ENCODE peak calls at places on chromosomes 13 and 19, in seven cellular contexts. I is activated gamma-delta T cell treated with Interleukin-2 at 50 U/mL for 16 hours, R is SJSA1, U is ascending aorta, F is MG63, Q is NCI-H2171 treated with DMSO at 0.1 percent for 48 hours, O is activated T-helper 1 cell treated with Interleukin-2 at 50 U/mL for 16 hours. X is an unnamed sample.

GRCh38 chr13:18921063-18921462 is 260.6 kb downstream of the TUBA3C start:
- DNase-seq in I (no peak), R (no peak), U (no peak), F (no peak), Q (no peak), O (no peak), X (no peak)

GRCh38 chr13:31697290-31697689 is 42.0 kb upstream of the RXFP2 start:
- DNase-seq in I (no peak), R (no peak), U (no peak), F (no peak), Q (no peak), O (no peak), X (no peak)

GRCh38 chr19:47210689-47211316 is 20.2 kb downstream of the BBC3 start:
- DNase-seq in I (peak; percentile 86), R (peak; percentile 79), U (peak; percentile 93), F (peak; percentile 53), Q (peak; percentile 67), O (peak; percentile 54), X (no peak)

GRCh38 chr19:48833977-48834376 is 2.3 kb downstream of the HSD17B14 start:
- DNase-seq in I (no peak), R (no peak), U (no peak), F (no peak), Q (no peak), O (no peak), X (no peak)

GRCh38 chr19:38878575-38879399 is 712 bp upstream of the RINL start:
- DNase-seq in I (no peak), R (no peak), U (no peak), F (no peak), Q (no peak), O (no peak), X (no peak)

GRCh38 chr13:65932587-65933239 is 1297.4 kb downstream of the PCDH9 start:
- DNase-seq in I (no peak), R (no peak), U (peak; percentile 71), F (peak; percentile 18), Q (no peak), O (no peak), X (no peak)

GRCh38 chr13:114115191-114115671 is 17.2 kb downstream of the RASA3 start:
- DNase-seq in I (no peak), R (peak; percentile 83), U (peak; percentile 70), F (peak; percentile 54), Q (no peak), O (no peak), X (peak; percentile 63)

GRCh38 chr19:49687566-49688316 is 1.7 kb upstream of the ADM5 start:
- DNase-seq in I (no peak), R (no peak), U (no peak), F (no peak), Q (no peak), O (no peak), X (no peak)

GRCh38 chr19:11227201-11227886 is 12.1 kb upstream of the ANGPTL8 start:
- DNase-seq in I (no peak), R (no peak), U (no peak), F (no peak), Q (no peak), O (no peak), X (no peak)

GRCh38 chr13:32969516-32969941 is 46.7 kb upstream of the KL start:
- DNase-seq in I (no peak), R (peak; percentile 58), U (no peak), F (peak; percentile 5), Q (no peak), O (no peak), X (no peak)

GRCh38 chr19:49057636-49058234 is at the start of gene CGB7:
- DNase-seq in I (no peak), R (peak; percentile 47), U (peak; percentile 74), F (peak; percentile 54), Q (no peak), O (no peak), X (no peak)

GRCh38 chr19:41001243-41001971 is 10.3 kb downstream of the CYP2B6 start:
- DNase-seq in I (no peak), R (no peak), U (no peak), F (no peak), Q (no peak), O (no peak), X (no peak)

GRCh38 chr13:109166807-109167206 is 537.4 kb downstream of the MYO16 start:
- DNase-seq in I (no peak), R (no peak), U (no peak), F (peak; percentile 32), Q (no peak), O (no peak), X (no peak)

GRCh38 chr13:80040219-80040976 is 300.5 kb downstream of the SPRY2 start:
- DNase-seq in I (no peak), R (peak; percentile 100), U (no peak), F (peak; percentile 62), Q (no peak), O (no peak), X (no peak)

GRCh38 chr13:30690282-30691188 is 44.8 kb upstream of the ALOX5AP start:
- DNase-seq in I (no peak), R (peak; percentile 90), U (peak; percentile 77), F (peak; percentile 83), Q (peak; percentile 74), O (no peak), X (peak; percentile 70)

GRCh38 chr13:24654741-24655140 is 25.5 kb upstream of the ATP12A start:
- DNase-seq in I (no peak), R (no peak), U (no peak), F (no peak), Q (no peak), O (no peak), X (no peak)

GRCh38 chr13:98599502-98600328 is 22.8 kb upstream of the STK24 start:
- DNase-seq in I (no peak), R (no peak), U (no peak), F (no peak), Q (no peak), O (no peak), X (no peak)

GRCh38 chr13:23534090-23534489 is 36.1 kb upstream of the TNFRSF19 start:
- DNase-seq in I (no peak), R (no peak), U (no peak), F (no peak), Q (no peak), O (no peak), X (no peak)

GRCh38 chr19:45981350-45981749 is 7.7 kb upstream of the NOVA2 start:
- DNase-seq in I (no peak), R (no peak), U (no peak), F (peak; percentile 55), Q (no peak), O (no peak), X (no peak)

GRCh38 chr13:35496011-35496410 is 19.5 kb upstream of the MAB21L1 start:
- DNase-seq in I (no peak), R (no peak), U (no peak), F (no peak), Q (no peak), O (no peak), X (no peak)

GRCh38 chr13:33322474-33322827 is 36.9 kb upstream of the STARD13 start:
- DNase-seq in I (no peak), R (no peak), U (peak; percentile 79), F (no peak), Q (no peak), O (no peak), X (no peak)

GRCh38 chr13:42720116-42720857 is 61.1 kb upstream of the FAM216B start:
- DNase-seq in I (no peak), R (peak; percentile 88), U (no peak), F (peak; percentile 84), Q (no peak), O (no peak), X (peak; percentile 89)

GRCh38 chr19:7004313-7004931 is 16.8 kb downstream of the MBD3L2B start:
- DNase-seq in I (no peak), R (peak; percentile 5), U (no peak), F (peak; percentile 11), Q (peak; percentile 37), O (no peak), X (no peak)

GRCh38 chr13:30713133-30713532 is 22.2 kb upstream of the ALOX5AP start:
- DNase-seq in I (no peak), R (no peak), U (peak; percentile 69), F (no peak), Q (no peak), O (no peak), X (peak; percentile 97)

GRCh38 chr19:50570997-50571396 is 2.8 kb upstream of the LRRC4B start:
- DNase-seq in I (no peak), R (no peak), U (no peak), F (no peak), Q (no peak), O (no peak), X (no peak)

GRCh38 chr19:49637865-49638350 is 2.0 kb downstream of the RRAS start:
- DNase-seq in I (no peak), R (peak; percentile 62), U (peak; percentile 93), F (peak; percentile 95), Q (no peak), O (no peak), X (no peak)

GRCh38 chr19:53365134-53365898 is at the start of gene ZNF525:
- DNase-seq in I (peak; percentile 97), R (peak; percentile 21), U (peak; percentile 94), F (peak; percentile 79), Q (peak; percentile 81), O (peak; percentile 95), X (no peak)

GRCh38 chr19:30718728-30719127 is 346.5 kb downstream of the ZNF536 start:
- DNase-seq in I (no peak), R (no peak), U (no peak), F (peak; percentile 30), Q (no peak), O (no peak), X (no peak)

GRCh38 chr13:98834254-98834960 is 81.9 kb upstream of the SLC15A1 start:
- DNase-seq in I (no peak), R (no peak), U (no peak), F (no peak), Q (peak; percentile 27), O (no peak), X (no peak)

GRCh38 chr19:10505583-10506229 is 2.5 kb upstream of the KEAP1 start:
- DNase-seq in I (peak; percentile 85), R (peak; percentile 54), U (peak; percentile 85), F (peak; percentile 69), Q (peak; percentile 34), O (peak; percentile 59), X (no peak)

GRCh38 chr19:15283141-15283885 is 49.0 kb downstream of the BRD4 start:
- DNase-seq in I (no peak), R (no peak), U (peak; percentile 85), F (peak; percentile 68), Q (no peak), O (no peak), X (no peak)

GRCh38 chr19:10915511-10916091 is 12.8 kb downstream of the YIPF2 start:
- DNase-seq in I (no peak), R (peak; percentile 36), U (no peak), F (peak; percentile 89), Q (no peak), O (no peak), X (no peak)

X was measured in SIG-M5.